ENCODE peak calls at places on chromosomes 7 and 10, in ten cellular contexts. O is heart left ventricle, Q is left lung, M is fibroblast of the aortic adventitia, T is SK-N-SH, H is retinal pigment epithelial cell, U is GM12864, S is K562, F is epithelial cell of proximal tubule, N is heart right ventricle. L is an unnamed sample.

GRCh38 chr7:21543528-21544302 is 876 bp downstream of the DNAH11 start:
- DNase-seq in O (no peak), Q (no peak), M (peak), T (peak), H (no peak), U (no peak), S (no peak), F (no peak), N (peak), L (no peak)

GRCh38 chr10:18666810-18667209 is 7.6 kb downstream of the ARL5B start:
- DNase-seq in O (no peak), Q (no peak), M (peak), T (no peak), H (peak), U (no peak), S (no peak), F (no peak), N (no peak), L (peak)

GRCh38 chr10:74690393-74690792 is 136.0 kb upstream of the KAT6B start:
- DNase-seq in O (no peak), Q (no peak), M (no peak), T (no peak), H (no peak), U (no peak), S (no peak), F (no peak), N (no peak), L (no peak)

GRCh38 chr7:14691597-14692203 is 210.9 kb downstream of the DGKB start:
- DNase-seq in O (peak), Q (no peak), M (peak), T (peak), H (no peak), U (no peak), S (peak), F (no peak), N (peak), L (no peak)

GRCh38 chr7:139758388-139758787 is 19.4 kb downstream of the HIPK2 start:
- DNase-seq in O (no peak), Q (no peak), M (no peak), T (no peak), H (no peak), U (no peak), S (no peak), F (no peak), N (no peak), L (no peak)

GRCh38 chr10:68221196-68221595 is 10.7 kb downstream of the ATOH7 start:
- DNase-seq in O (no peak), Q (no peak), M (peak), T (no peak), H (no peak), U (no peak), S (no peak), F (no peak), N (no peak), L (no peak)

GRCh38 chr7:96495751-96496216 is 173.9 kb upstream of the SLC25A13 start:
- DNase-seq in O (no peak), Q (no peak), M (no peak), T (peak), H (no peak), U (no peak), S (no peak), F (no peak), N (no peak), L (no peak)

GRCh38 chr10:110206988-110207804 is at the start of gene MXI1:
- DNase-seq in O (peak), Q (peak), M (peak), T (peak), H (peak), U (no peak), S (peak), F (no peak), N (peak), L (no peak)

GRCh38 chr7:150513758-150514157 is 914 bp upstream of the GIMAP7 start:
- DNase-seq in O (no peak), Q (peak), M (no peak), T (no peak), H (no peak), U (no peak), S (no peak), F (no peak), N (no peak), L (no peak)

GRCh38 chr10:5600908-5601307 is 65.5 kb downstream of the ASB13 start:
- DNase-seq in O (no peak), Q (no peak), M (no peak), T (no peak), H (peak), U (no peak), S (no peak), F (no peak), N (no peak), L (no peak)

GRCh38 chr10:78222096-78222790 is 188.6 kb downstream of the RPS24 start:
- DNase-seq in O (no peak), Q (no peak), M (no peak), T (no peak), H (no peak), U (no peak), S (no peak), F (no peak), N (no peak), L (no peak)

GRCh38 chr7:30472771-30473392 is 5.7 kb downstream of the NOD1 start:
- DNase-seq in O (no peak), Q (no peak), M (peak), T (no peak), H (no peak), U (no peak), S (no peak), F (no peak), N (no peak), L (peak)

GRCh38 chr7:35430547-35431153 is 176.8 kb upstream of the TBX20 start:
- DNase-seq in O (no peak), Q (no peak), M (peak), T (no peak), H (no peak), U (no peak), S (peak), F (no peak), N (no peak), L (no peak)

GRCh38 chr7:131072505-131073091 is 255.1 kb upstream of the MKLN1 start:
- DNase-seq in O (no peak), Q (no peak), M (peak), T (no peak), H (no peak), U (no peak), S (peak), F (no peak), N (no peak), L (no peak)

GRCh38 chr7:131068604-131069021 is 259.1 kb upstream of the MKLN1 start:
- DNase-seq in O (no peak), Q (no peak), M (peak), T (no peak), H (no peak), U (no peak), S (no peak), F (no peak), N (no peak), L (no peak)

GRCh38 chr7:131074585-131074984 is 253.1 kb upstream of the MKLN1 start:
- DNase-seq in O (no peak), Q (no peak), M (no peak), T (no peak), H (no peak), U (no peak), S (no peak), F (no peak), N (no peak), L (no peak)

GRCh38 chr7:131074043-131074442 is 253.6 kb upstream of the MKLN1 start:
- DNase-seq in O (no peak), Q (no peak), M (no peak), T (no peak), H (no peak), U (no peak), S (no peak), F (no peak), N (no peak), L (no peak)

DNA sequence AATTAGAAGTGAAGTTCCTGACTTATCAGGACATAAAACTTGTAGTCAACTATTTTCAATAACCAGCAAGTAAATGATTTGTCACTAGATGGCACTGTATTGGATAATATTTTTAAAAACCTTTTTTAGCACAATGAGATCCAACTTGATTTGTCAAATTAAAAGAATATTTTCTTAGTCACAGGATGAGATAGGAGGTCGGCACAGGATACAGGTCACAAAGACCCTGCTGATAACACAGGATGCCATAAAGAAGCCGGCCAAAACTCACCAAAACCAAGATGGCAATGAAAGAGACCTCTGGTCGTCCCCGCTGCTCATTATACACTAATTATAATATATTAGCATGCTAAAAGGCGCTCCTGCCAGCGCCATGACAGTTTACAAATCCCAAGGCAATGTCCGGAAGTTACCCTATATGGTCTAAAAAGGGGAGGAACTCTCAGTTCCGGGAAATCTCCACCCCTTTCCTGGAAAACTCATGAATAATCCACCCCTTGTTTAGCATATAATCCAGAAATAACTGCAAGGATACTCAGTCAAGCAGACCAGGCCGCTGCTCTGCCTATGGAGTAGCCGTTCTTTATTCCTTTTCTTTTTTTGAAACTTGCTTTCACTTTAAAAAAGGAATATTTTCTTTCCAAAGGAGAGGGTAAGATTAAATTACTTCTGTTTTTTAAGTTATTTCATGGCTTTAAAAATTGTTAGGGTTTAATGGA is 255.7 kb upstream of the MKLN1 start:
- DNase-seq in O (peak), Q (no peak), M (peak), T (peak), H (no peak), U (no peak), S (peak), F (no peak), N (no peak), L (no peak)
- TF ChIP-seq CTCF in O (peak), Q (peak), M (peak), T (peak), H (peak), U (peak), S (peak), F (peak), N (peak), L (no peak)

GRCh38 chr7:76047305-76047810 is 442 bp downstream of the STYXL1 start:
- DNase-seq in O (no peak), Q (no peak), M (no peak), T (no peak), H (no peak), U (no peak), S (no peak), F (no peak), N (no peak), L (no peak)

GRCh38 chr7:76048668-76048988 is 722 bp downstream of the MDH2 start:
- DNase-seq in O (no peak), Q (no peak), M (no peak), T (peak), H (no peak), U (no peak), S (peak), F (no peak), N (no peak), L (no peak)

GRCh38 chr7:76047811-76048667 is at the start of the genes MDH2 and STYXL1:
- DNase-seq in O (peak), Q (peak), M (peak), T (peak), H (peak), U (peak), S (peak), F (peak), N (peak), L (peak)

GRCh38 chr7:76050545-76050944 is 2.6 kb downstream of the MDH2 start:
- DNase-seq in O (no peak), Q (no peak), M (no peak), T (no peak), H (no peak), U (no peak), S (no peak), F (no peak), N (no peak), L (no peak)

GRCh38 chr7:76049295-76049694 is 1.4 kb downstream of the MDH2 start:
- DNase-seq in O (no peak), Q (no peak), M (no peak), T (no peak), H (no peak), U (no peak), S (peak), F (no peak), N (no peak), L (no peak)
- H3K4me3 ChIP-seq in O (peak), Q (peak), M (peak), T (peak), H (peak), U (peak), S (peak), F (peak), N (peak), L (peak)

GRCh38 chr7:24319209-24319608 is 35.2 kb downstream of the NPY start:
- DNase-seq in O (no peak), Q (no peak), M (no peak), T (no peak), H (no peak), U (no peak), S (no peak), F (no peak), N (no peak), L (no peak)

GRCh38 chr7:24323961-24324480 is 40.0 kb downstream of the NPY start:
- DNase-seq in O (no peak), Q (no peak), M (no peak), T (peak), H (no peak), U (no peak), S (no peak), F (no peak), N (no peak), L (no peak)

GRCh38 chr7:24316340-24316739 is 32.4 kb downstream of the NPY start:
- DNase-seq in O (no peak), Q (peak), M (no peak), T (no peak), H (no peak), U (no peak), S (no peak), F (no peak), N (no peak), L (no peak)

GRCh38 chr7:24313777-24314176 is 29.8 kb downstream of the NPY start:
- DNase-seq in O (no peak), Q (no peak), M (no peak), T (no peak), H (no peak), U (no peak), S (no peak), F (no peak), N (no peak), L (no peak)

DNA sequence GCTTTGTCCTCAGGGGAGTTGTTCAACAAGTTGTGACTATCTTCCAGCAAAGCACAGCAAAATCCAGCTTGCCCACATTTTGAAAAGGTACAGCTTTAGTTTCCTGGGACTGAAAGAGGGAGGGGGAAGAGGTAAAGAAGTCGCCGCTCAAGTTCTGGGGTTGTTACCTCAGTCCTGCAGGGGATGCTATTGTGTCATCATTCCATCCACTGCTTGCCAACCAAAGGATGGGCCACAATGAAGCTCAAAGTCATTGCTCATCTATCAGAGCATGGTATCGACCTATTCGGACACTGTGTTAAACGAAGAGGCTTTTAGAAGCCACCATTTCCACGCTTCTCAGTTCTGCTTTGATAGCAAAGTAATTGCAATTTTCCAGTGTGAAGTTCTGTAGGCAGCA is 34.3 kb downstream of the NPY start:
- DNase-seq in O (no peak), Q (no peak), M (no peak), T (no peak), H (no peak), U (peak), S (peak), F (no peak), N (no peak), L (no peak)
- TF ChIP-seq CTCF in O (no peak), Q (no peak), M (no peak), T (peak), H (peak), U (peak), S (peak), F (peak), N (no peak), L (no peak)

DNA sequence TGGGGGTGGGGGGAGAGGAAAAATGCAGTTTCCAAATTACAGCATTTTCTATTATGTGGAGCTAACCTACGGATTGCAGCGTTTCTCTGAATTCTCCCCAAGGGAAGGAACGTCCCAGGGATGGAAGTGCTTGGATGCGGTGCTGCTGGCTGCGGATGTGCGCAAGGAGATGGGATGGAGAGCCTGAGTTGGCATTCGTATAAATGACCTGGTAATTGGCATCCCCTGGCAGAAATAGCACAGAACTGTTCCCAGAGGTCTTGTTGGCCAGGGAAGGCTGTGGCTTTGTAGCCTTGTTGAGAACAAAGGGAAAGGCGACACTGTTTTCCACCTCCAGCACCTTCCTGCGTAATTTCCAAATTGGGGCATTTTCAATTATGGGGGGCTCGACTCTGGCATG is 2.7 kb downstream of the ORAI2 start:
- DNase-seq in O (no peak), Q (no peak), M (no peak), T (peak), H (no peak), U (no peak), S (no peak), F (no peak), N (no peak), L (no peak)
- H3K4me3 ChIP-seq in O (no peak), Q (no peak), M (no peak), T (no peak), H (no peak), U (no peak), S (no peak), F (no peak), N (no peak), L (no peak)

L was measured in AG04449.